ENCODE peak calls at places on chromosome 15, in eight cellular contexts. T is heart left ventricle; V is aorta; Z is sigmoid colon; Y is IMR-90; K is CD4-positive, alpha-beta T cell; G is neuronal stem cell; U is H9. D is an unnamed sample. For H3K9me3, the result is how much of the 10 kb centered on the place peaks cover.

GRCh38 chr15:92667291-92667904 is 11.8 kb upstream of the FAM174B start:
- DNase-seq in T (no peak), V (no peak), Z (no peak), Y (no peak), K (no peak), G (no peak), U (no peak), D (no peak)

GRCh38 chr15:55289573-55290360 is at the start of gene RAB27A:
- DNase-seq in T (peak), V (peak), Z (peak), Y (peak), K (peak), G (peak), U (peak), D (peak)

GRCh38 chr15:40695469-40695910 is 516 bp downstream of the RAD51 start:
- DNase-seq in T (no peak), V (no peak), Z (no peak), Y (peak), K (no peak), G (no peak), U (no peak), D (no peak)

GRCh38 chr15:40097968-40098476 is 10.7 kb downstream of the BMF start:
- DNase-seq in T (peak), V (peak), Z (peak), Y (no peak), K (no peak), G (no peak), U (no peak), D (no peak)

GRCh38 chr15:65110676-65111292 is 4.2 kb downstream of the UBAP1L start:
- DNase-seq in T (no peak), V (no peak), Z (no peak), Y (peak), K (no peak), G (no peak), U (no peak), D (no peak)

GRCh38 chr15:48415036-48415886 is 84.0 kb downstream of the DUT start:
- DNase-seq in T (no peak), V (no peak), Z (no peak), Y (peak), K (no peak), G (no peak), U (no peak), D (no peak)

GRCh38 chr15:94421711-94422110 is 190.3 kb downstream of the MCTP2 start:
- DNase-seq in T (no peak), V (no peak), Z (no peak), Y (no peak), K (no peak), G (no peak), U (no peak), D (no peak)

GRCh38 chr15:69164807-69165636 is 4.6 kb downstream of the GLCE start:
- DNase-seq in T (no peak), V (no peak), Z (no peak), Y (peak), K (no peak), G (no peak), U (no peak), D (no peak)

GRCh38 chr15:80904941-80905532 is 84.6 kb downstream of the MESD start:
- DNase-seq in T (no peak), V (no peak), Z (no peak), Y (peak), K (no peak), G (no peak), U (no peak), D (no peak)

GRCh38 chr15:73357999-73358665 is 10.6 kb downstream of the HCN4 start:
- DNase-seq in T (no peak), V (no peak), Z (no peak), Y (no peak), K (no peak), G (no peak), U (no peak), D (no peak)

GRCh38 chr15:22873204-22873701 is 34.8 kb downstream of the NIPA2 start:
- DNase-seq in T (no peak), V (no peak), Z (no peak), Y (peak), K (no peak), G (peak), U (peak), D (no peak)

GRCh38 chr15:55564347-55565145 is 23.6 kb downstream of the PYGO1 start:
- DNase-seq in T (no peak), V (no peak), Z (no peak), Y (no peak), K (no peak), G (no peak), U (peak), D (no peak)

GRCh38 chr15:66388576-66388975 is 1.9 kb downstream of the MAP2K1 start:
- DNase-seq in T (no peak), V (no peak), Z (no peak), Y (no peak), K (no peak), G (no peak), U (no peak), D (no peak)

GRCh38 chr15:77118787-77119410 is 48.0 kb upstream of the TSPAN3 start:
- DNase-seq in T (no peak), V (no peak), Z (no peak), Y (peak), K (no peak), G (no peak), U (no peak), D (no peak)

GRCh38 chr15:63052961-63053698 is 10.6 kb downstream of the TPM1 start:
- DNase-seq in T (peak), V (peak), Z (peak), Y (no peak), K (no peak), G (no peak), U (no peak), D (no peak)

GRCh38 chr15:29656636-29657475 is 165.4 kb downstream of the TJP1 start:
- DNase-seq in T (no peak), V (no peak), Z (no peak), Y (no peak), K (no peak), G (peak), U (peak), D (no peak)

GRCh38 chr15:94236638-94237037 is 5.3 kb downstream of the MCTP2 start:
- DNase-seq in T (no peak), V (no peak), Z (no peak), Y (no peak), K (no peak), G (no peak), U (no peak), D (no peak)

GRCh38 chr15:62912808-62913207 is 129.7 kb upstream of the TPM1 start:
- DNase-seq in T (no peak), V (no peak), Z (no peak), Y (no peak), K (no peak), G (no peak), U (peak), D (no peak)

GRCh38 chr15:68220489-68220888 is 9.0 kb downstream of the CLN6 start:
- DNase-seq in T (no peak), V (no peak), Z (no peak), Y (no peak), K (no peak), G (no peak), U (no peak), D (no peak)

GRCh38 chr15:33201376-33202189 is 7.1 kb upstream of the FMN1 start:
- DNase-seq in T (no peak), V (peak), Z (no peak), Y (peak), K (peak), G (peak), U (peak), D (peak)

GRCh38 chr15:34753236-34753894 is 1.4 kb downstream of the GJD2 start:
- DNase-seq in T (no peak), V (peak), Z (no peak), Y (peak), K (no peak), G (peak), U (peak), D (no peak)

GRCh38 chr15:73530649-73531048 is 87.7 kb downstream of the REC114 start:
- DNase-seq in T (no peak), V (no peak), Z (no peak), Y (peak), K (no peak), G (no peak), U (no peak), D (no peak)

GRCh38 chr15:89179966-89180875 is 41.2 kb downstream of the RLBP1 start:
- DNase-seq in T (no peak), V (no peak), Z (no peak), Y (peak), K (no peak), G (no peak), U (no peak), D (no peak)

GRCh38 chr15:73143763-73144155 is 91.5 kb downstream of the NEO1 start:
- DNase-seq in T (no peak), V (no peak), Z (no peak), Y (no peak), K (no peak), G (no peak), U (no peak), D (no peak)

GRCh38 chr15:62497356-62497755 is 332.3 kb upstream of the C2CD4B start:
- DNase-seq in T (no peak), V (no peak), Z (no peak), Y (peak), K (no peak), G (no peak), U (no peak), D (no peak)

GRCh38 chr15:31328999-31329639 is 2.5 kb downstream of the KLF13 start:
- DNase-seq in T (no peak), V (no peak), Z (peak), Y (no peak), K (no peak), G (no peak), U (peak), D (peak)

GRCh38 chr15:55253580-55253979 is 36.0 kb downstream of the RAB27A start:
- DNase-seq in T (no peak), V (no peak), Z (no peak), Y (peak), K (no peak), G (no peak), U (no peak), D (no peak)

GRCh38 chr15:25173241-25174028 is 218.6 kb downstream of the SNRPN start:
- DNase-seq in T (peak), V (peak), Z (no peak), Y (no peak), K (no peak), G (no peak), U (peak), D (peak)

GRCh38 chr15:25172691-25173090 is 217.9 kb downstream of the SNRPN start:
- DNase-seq in T (no peak), V (peak), Z (peak), Y (no peak), K (no peak), G (no peak), U (no peak), D (no peak)

GRCh38 chr15:25170781-25171110 is 216.0 kb downstream of the SNRPN start:
- DNase-seq in T (peak), V (peak), Z (peak), Y (no peak), K (no peak), G (no peak), U (peak), D (no peak)

GRCh38 chr15:25171111-25171811 is 216.5 kb downstream of the SNRPN start:
- DNase-seq in T (no peak), V (peak), Z (peak), Y (no peak), K (no peak), G (no peak), U (peak), D (peak)

DNA sequence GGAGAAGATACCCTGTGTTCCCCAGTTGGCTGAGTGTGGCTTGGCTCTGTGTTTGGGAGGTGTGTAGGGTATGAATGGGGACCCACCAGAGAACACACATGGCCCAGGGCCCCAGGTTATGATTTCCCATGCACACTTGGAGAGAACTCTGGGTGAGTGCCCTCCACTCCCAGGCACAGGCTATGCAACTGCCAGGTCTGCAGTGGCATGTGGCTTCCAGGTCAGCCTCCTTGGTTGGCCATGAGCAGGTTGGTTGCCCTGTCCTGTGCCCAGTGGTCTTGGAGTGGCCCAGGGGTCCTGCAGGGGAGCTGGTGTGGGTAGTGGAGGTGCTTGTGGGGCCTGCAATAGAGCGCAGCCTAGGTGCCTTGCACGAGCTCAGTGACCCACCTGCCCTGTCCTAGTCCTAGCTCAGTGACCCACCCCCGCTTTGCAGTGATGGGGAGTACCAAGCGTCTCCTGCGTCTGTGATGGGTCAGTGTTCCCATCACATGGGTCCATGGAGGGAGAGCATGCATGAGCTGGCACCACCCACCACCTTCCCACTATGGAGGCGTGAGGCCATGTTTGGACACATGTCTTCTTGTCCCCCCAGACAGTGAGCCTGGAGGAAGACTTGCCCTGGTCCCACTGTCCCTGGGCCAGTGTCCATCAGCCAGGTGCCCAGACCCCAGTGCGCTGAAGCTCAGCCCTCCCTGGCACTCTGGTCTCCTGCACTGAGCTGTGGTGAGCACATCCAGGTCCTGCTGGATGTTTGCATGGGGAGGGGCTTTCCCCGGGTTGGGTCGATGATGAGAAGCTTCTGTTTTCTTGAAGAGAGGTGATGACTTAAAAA is 217.3 kb downstream of the SNRPN start:
- DNase-seq in T (no peak), V (no peak), Z (peak), Y (no peak), K (no peak), G (no peak), U (peak), D (peak)
- H3K9me3 ChIP-seq in T (under half), V (under half), Z (under half), Y (under half), K (under half), G (under half), U (half or more), D (under half)

GRCh38 chr15:100591835-100592234 is 10.1 kb downstream of the LINS1 start:
- DNase-seq in T (no peak), V (no peak), Z (no peak), Y (no peak), K (no peak), G (no peak), U (no peak), D (no peak)
- H3K9me3 ChIP-seq in T (under half), V (under half), Z (under half), Y (under half), K (under half), G (under half), U (under half), D (under half)

GRCh38 chr15:25900426-25900825 is 37.3 kb upstream of the ATP10A start:
- DNase-seq in T (no peak), V (no peak), Z (no peak), Y (no peak), K (no peak), G (no peak), U (no peak), D (no peak)

GRCh38 chr15:25901841-25902610 is 38.9 kb upstream of the ATP10A start:
- DNase-seq in T (no peak), V (no peak), Z (no peak), Y (no peak), K (no peak), G (no peak), U (no peak), D (no peak)

GRCh38 chr15:25900901-25901300 is 37.8 kb upstream of the ATP10A start:
- DNase-seq in T (no peak), V (no peak), Z (no peak), Y (peak), K (no peak), G (no peak), U (no peak), D (no peak)

GRCh38 chr15:25897658-25898057 is 34.5 kb upstream of the ATP10A start:
- DNase-seq in T (no peak), V (no peak), Z (no peak), Y (no peak), K (no peak), G (no peak), U (no peak), D (no peak)

DNA sequence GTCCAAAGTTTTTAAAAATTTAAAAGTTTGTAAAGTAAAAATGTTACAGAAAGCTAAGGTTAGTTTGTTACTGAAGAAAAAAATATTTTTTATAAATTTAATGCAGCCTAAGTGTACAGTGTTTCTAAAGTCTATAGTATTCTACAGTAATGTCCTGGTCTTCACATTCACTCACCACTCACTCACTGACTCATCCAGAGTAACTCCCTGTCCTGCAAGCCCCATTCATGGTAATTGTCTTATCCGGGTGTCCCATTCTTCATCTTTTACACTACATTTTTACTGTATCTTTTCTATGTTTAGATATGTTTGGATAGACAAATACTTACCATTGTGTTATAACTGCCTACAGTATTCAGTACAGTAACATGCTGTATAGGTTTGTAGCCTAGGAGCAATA is 36.7 kb upstream of the ATP10A start:
- DNase-seq in T (no peak), V (no peak), Z (no peak), Y (peak), K (no peak), G (no peak), U (no peak), D (no peak)
- H3K9me3 ChIP-seq in T (under half), V (under half), Z (under half), Y (under half), K (under half), G (under half), U (under half), D (under half)

GRCh38 chr15:24985224-24985623 is 30.4 kb downstream of the SNRPN start:
- DNase-seq in T (no peak), V (no peak), Z (no peak), Y (no peak), K (no peak), G (no peak), U (no peak), D (no peak)
- H3K9me3 ChIP-seq in T (half or more), V (under half), Z (under half), Y (under half), K (half or more), G (under half), U (under half), D (under half)

GRCh38 chr15:75114796-75115195 is 86.9 kb upstream of the C15orf39 start:
- DNase-seq in T (no peak), V (no peak), Z (no peak), Y (no peak), K (no peak), G (no peak), U (no peak), D (no peak)
- H3K9me3 ChIP-seq in T (under half), V (under half), Z (under half), Y (under half), K (under half), G (under half), U (under half), D (under half)

D was measured in T-helper 17 cell.